ENCODE peak calls at places on chromosome X, in four cellular contexts. N is tibial artery, H is A172, L is anterior cingulate cortex. X is an unnamed sample.
A peak's percentile ranks its signal among the peaks of the same experiment; 100 is the strongest.

GRCh38 chrX:40374486-40374885 is 206.3 kb upstream of the ATP6AP2 start:
- DNase-seq in N (no peak), L (no peak), H (no peak), X (no peak)

GRCh38 chrX:11239230-11239629 is 54.0 kb upstream of the AMELX start:
- DNase-seq in N (no peak), H (peak; percentile 34), L (no peak), X (no peak)

GRCh38 chrX:123818243-123818642 is 41.6 kb upstream of the XIAP start:
- DNase-seq in H (peak; percentile 42), L (no peak), N (no peak), X (no peak)

GRCh38 chrX:20433376-20433775 is 166.7 kb upstream of the RPS6KA3 start:
- DNase-seq in N (no peak), H (peak; percentile 18), L (no peak), X (no peak)

GRCh38 chrX:65668362-65669310 is 1.2 kb downstream of the MSN start:
- DNase-seq in N (peak; percentile 75), H (peak; percentile 85), L (peak; percentile 4), X (peak; percentile 46)

GRCh38 chrX:135981662-135982061 is 3.6 kb upstream of the SLC9A6 start:
- DNase-seq in H (no peak), N (no peak), L (no peak), X (no peak)

GRCh38 chrX:1430451-1430850 is 22.3 kb downstream of the ASMTL start:
- DNase-seq in H (no peak), L (no peak), N (no peak), X (no peak)

GRCh38 chrX:134172588-134173259 is 64.3 kb upstream of the CCDC160 start:
- DNase-seq in N (no peak), L (no peak), H (no peak), X (peak; percentile 5)

GRCh38 chrX:38798956-38799355 is 2.3 kb upstream of the MID1IP1 start:
- DNase-seq in L (no peak), N (no peak), H (peak; percentile 64), X (peak; percentile 17)

GRCh38 chrX:70038515-70038914 is 11.2 kb downstream of the AWAT2 start:
- DNase-seq in N (no peak), L (no peak), H (no peak), X (no peak)

GRCh38 chrX:26597981-26598380 is 382.0 kb downstream of the MAGEB5 start:
- DNase-seq in N (no peak), L (no peak), H (no peak), X (no peak)